ENCODE peak calls at places on chromosomes 1 and 21, in five cellular contexts. S, K, C, U and H are unnamed samples.

GRCh38 chr1:184049291-184049690 is 2.2 kb upstream of the TSEN15 start:
- DNase-seq in S (no peak), K (no peak), C (no peak), U (no peak), H (no peak)

GRCh38 chr1:108955111-108955510 is 8.2 kb downstream of the CLCC1 start:
- DNase-seq in S (no peak), K (no peak), C (no peak), U (no peak), H (no peak)

GRCh38 chr1:58246549-58246948 is 300.0 kb downstream of the OMA1 start:
- DNase-seq in S (no peak), K (no peak), C (no peak), U (no peak), H (no peak)

GRCh38 chr1:32215629-32216505 is 6.3 kb downstream of the TMEM234 start:
- DNase-seq in S (peak; percentile 83), K (no peak), C (peak; percentile 76), U (peak; percentile 61), H (peak; percentile 59)

GRCh38 chr1:115133440-115133839 is 44.1 kb upstream of the TSPAN2 start:
- DNase-seq in S (no peak), K (no peak), C (no peak), U (peak; percentile 14), H (no peak)

GRCh38 chr1:230191079-230191478 is 124.0 kb downstream of the GALNT2 start:
- DNase-seq in S (no peak), K (peak; percentile 93), C (no peak), U (no peak), H (no peak)

GRCh38 chr1:244347942-244348341 is 103.8 kb downstream of the ADSS2 start:
- DNase-seq in S (no peak), K (no peak), C (no peak), U (no peak), H (no peak)

GRCh38 chr1:40404670-40405462 is 31.3 kb downstream of the SMAP2 start:
- DNase-seq in S (peak; percentile 46), K (no peak), C (peak; percentile 39), U (peak; percentile 54), H (peak; percentile 45)

GRCh38 chr21:36461918-36462486 is 17.9 kb downstream of the CLDN14 start:
- DNase-seq in S (no peak), K (no peak), C (no peak), U (no peak), H (no peak)

GRCh38 chr1:26161408-26162219 is 2.7 kb downstream of the FAM110D start:
- DNase-seq in S (peak; percentile 85), K (no peak), C (no peak), U (peak; percentile 36), H (peak; percentile 24)

GRCh38 chr1:237012789-237013383 is 8.6 kb upstream of the MT1HL1 start:
- DNase-seq in S (no peak), K (peak; percentile 84), C (no peak), U (peak; percentile 74), H (no peak)

GRCh38 chr21:43775795-43776430 is at the start of gene CSTB:
- DNase-seq in S (peak; percentile 90), K (peak; percentile 90), C (peak; percentile 85), U (peak; percentile 65), H (peak; percentile 86)

GRCh38 chr1:173410133-173410793 is 66.9 kb upstream of the PRDX6 start:
- DNase-seq in S (no peak), K (no peak), C (peak; percentile 60), U (no peak), H (no peak)

GRCh38 chr21:35720065-35720810 is 340.1 kb downstream of the SETD4 start:
- DNase-seq in S (no peak), K (no peak), C (no peak), U (no peak), H (no peak)

GRCh38 chr1:207848234-207848633 is 62.7 kb downstream of the CD34 start:
- DNase-seq in S (no peak), K (peak; percentile 83), C (no peak), U (peak; percentile 90), H (no peak)

GRCh38 chr1:111723091-111723806 is 15.9 kb downstream of the INKA2 start:
- DNase-seq in S (no peak), K (no peak), C (no peak), U (no peak), H (no peak)

GRCh38 chr1:181391297-181391905 is 91.9 kb upstream of the CACNA1E start:
- DNase-seq in S (peak; percentile 29), K (no peak), C (no peak), U (no peak), H (no peak)
- TF ChIP-seq CTCF in S (peak; percentile 35), K (no peak), C (peak; percentile 4), U (no peak), H (no peak)

GRCh38 chr1:81801032-81801833 is 499 bp downstream of the ADGRL2 start:
- DNase-seq in S (peak; percentile 94), K (peak; percentile 93), C (no peak), U (peak; percentile 85), H (no peak)
- H3K27ac ChIP-seq in S (peak overlapping the region; percentile 97), K (peak overlapping the region; percentile 95), C (no peak overlapping the region), U (peak overlapping the region; percentile 83), H (no peak overlapping the region)

DNA sequence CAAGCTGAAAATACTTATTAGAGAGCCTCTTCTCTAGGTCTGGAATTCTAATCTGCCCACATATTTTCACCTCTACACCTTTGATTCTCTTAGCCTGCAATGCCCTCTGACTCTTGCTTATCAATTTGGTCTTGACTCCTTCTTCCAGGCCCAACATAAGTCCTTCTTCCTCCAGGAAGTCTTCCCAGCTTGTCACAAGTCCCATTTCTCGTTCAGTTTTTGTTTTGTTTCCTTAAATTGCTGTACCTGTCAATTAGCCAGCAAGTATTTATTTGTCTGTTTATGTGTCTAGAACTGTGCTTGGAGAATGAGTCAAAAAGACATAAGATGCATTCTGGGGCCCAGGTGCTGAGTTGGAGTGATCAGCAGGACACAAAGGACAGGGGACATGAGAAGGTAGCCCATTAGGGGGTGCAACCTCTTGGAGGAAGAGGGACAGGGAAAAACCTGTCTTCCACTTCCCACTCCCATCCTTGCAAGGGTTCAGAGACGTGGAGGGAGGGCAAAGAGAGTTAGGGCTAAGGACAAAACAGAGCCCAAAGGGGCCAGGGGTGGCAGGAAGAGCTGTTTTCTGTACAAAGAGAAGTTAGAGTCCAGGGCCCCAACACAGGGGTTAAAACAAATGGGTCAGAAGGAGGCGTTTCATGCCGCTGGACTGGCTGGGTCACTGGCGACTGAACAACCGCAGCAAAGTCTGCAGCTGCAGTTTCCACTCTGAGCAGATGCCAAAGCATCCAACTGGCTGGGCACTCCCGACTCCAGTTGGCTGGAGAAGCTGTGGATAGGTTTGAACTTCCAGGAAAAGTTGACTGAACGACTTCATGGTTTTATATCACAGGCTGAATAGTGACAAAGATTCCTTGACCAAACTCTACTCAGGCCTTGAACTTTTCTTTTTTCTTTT is 10.7 kb upstream of the CNR2 start:
- DNase-seq in S (no peak), K (no peak), C (no peak), U (no peak), H (no peak)
- H3K4me1 ChIP-seq in S (no peaks in the 10 kb centered on the region), K (peaks cover 20% of the 10 kb centered on the region), C (no peaks in the 10 kb centered on the region), U (peaks cover 21% of the 10 kb centered on the region), H (no peaks in the 10 kb centered on the region)

GRCh38 chr1:205271745-205272144 is 44.0 kb downstream of the TMCC2 start:
- DNase-seq in S (no peak), K (no peak), C (no peak), U (no peak), H (no peak)

GRCh38 chr1:205270764-205271163 is 43.0 kb downstream of the TMCC2 start:
- DNase-seq in S (no peak), K (no peak), C (no peak), U (peak; percentile 57), H (no peak)

GRCh38 chr1:205270271-205270670 is 42.5 kb downstream of the TMCC2 start:
- DNase-seq in S (no peak), K (no peak), C (no peak), U (no peak), H (no peak)

GRCh38 chr1:205272541-205272940 is 44.8 kb downstream of the TMCC2 start:
- DNase-seq in S (peak; percentile 46), K (no peak), C (no peak), U (no peak), H (no peak)

GRCh38 chr1:205271277-205271676 is 43.5 kb downstream of the TMCC2 start:
- DNase-seq in S (no peak), K (no peak), C (no peak), U (no peak), H (no peak)
- TF ChIP-seq CTCF in S (peak; percentile 20), K (no peak), C (no peak), U (peak; percentile 29), H (no peak)

DNA sequence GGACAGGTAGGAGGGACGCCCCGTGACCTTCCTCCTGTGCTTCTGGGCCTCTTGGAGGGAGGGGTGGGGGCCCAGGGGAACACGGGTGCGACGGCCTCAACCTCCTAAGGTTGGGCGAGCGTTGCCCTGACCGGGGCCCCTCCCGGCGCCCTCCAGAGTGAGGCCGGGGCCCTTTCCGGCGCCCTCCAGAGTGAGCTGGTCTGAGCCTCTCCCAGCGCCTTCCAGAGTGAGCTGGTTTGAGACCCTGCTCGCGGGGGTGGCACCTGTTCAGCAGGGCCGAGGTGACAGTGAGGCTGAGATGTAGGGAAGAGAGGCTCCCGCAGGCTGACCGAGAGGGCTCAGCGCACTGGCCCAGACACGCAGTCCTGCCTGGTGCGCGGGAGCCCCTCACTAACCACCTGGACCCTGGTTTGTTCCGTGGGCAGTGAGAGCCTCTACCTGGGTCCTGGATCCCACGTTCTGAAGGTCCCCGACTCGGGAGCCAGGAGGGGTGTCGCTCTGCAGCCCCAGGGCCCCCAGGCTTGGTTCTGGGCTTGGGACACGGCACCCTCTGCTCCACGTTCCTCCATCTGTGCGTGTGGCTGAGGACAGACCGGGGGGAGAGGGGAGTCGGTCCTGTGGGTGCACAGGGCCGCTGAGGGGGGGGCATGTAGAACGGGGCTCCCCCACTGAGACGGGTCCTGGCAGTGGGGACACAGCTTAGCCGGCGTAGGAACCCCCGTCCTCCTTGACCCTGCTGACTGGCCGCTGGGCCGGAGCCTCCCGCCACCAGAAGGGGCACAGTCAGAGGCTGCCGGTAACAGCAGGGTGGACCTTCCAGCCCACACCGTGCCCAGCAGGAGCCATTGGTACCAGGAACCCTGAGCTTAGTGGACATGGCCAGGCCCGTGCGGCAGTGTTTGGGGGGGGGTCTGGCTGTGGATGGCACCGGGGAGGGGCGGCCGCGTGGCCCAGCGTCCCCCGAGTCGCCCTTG is 1.5 kb downstream of the COL6A1 start:
- DNase-seq in S (peak; percentile 37), K (peak; percentile 76), C (no peak), U (no peak), H (no peak)
- H3K27ac ChIP-seq in S (no peak overlapping the region), K (peak overlapping the region; percentile 95), C (no peak overlapping the region), U (no peak overlapping the region), H (no peak overlapping the region)

GRCh38 chr1:182391362-182392044 is at the start of gene GLUL:
- DNase-seq in S (peak; percentile 98), K (peak; percentile 98), C (peak; percentile 92), U (peak; percentile 62), H (peak; percentile 48)

GRCh38 chr1:182391028-182391361 is 595 bp downstream of the GLUL start:
- DNase-seq in S (no peak), K (no peak), C (no peak), U (no peak), H (no peak)

GRCh38 chr1:182388392-182389134 is 3.0 kb downstream of the GLUL start:
- DNase-seq in S (peak; percentile 54), K (no peak), C (no peak), U (no peak), H (no peak)

GRCh38 chr1:182387566-182387965 is 4.0 kb downstream of the GLUL start:
- DNase-seq in S (no peak), K (no peak), C (no peak), U (no peak), H (no peak)

DNA sequence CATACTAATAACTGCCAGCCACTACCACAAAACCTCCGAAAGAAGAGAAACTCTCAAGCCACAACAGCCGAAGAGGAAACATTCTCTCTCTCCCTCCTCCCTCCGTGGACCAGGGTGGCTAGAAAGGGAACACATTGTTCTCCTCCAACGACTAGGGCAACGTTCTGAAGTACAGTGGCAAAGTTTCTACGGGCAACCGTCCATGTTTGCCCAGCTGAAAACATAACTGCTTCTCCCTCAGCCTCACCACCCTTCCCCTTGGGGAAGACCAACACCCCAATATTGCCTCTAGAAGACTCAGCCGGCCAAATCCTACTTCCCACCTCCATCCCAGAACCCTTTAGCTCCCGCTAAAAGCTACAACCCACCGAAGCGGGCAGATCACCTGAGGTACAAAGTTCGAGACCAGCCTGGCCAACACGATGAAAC is 2.0 kb downstream of the GLUL start:
- DNase-seq in S (peak; percentile 37), K (peak; percentile 78), C (peak; percentile 54), U (no peak), H (no peak)
- H3K4me1 ChIP-seq in S (peaks cover 41% of the 10 kb centered on the region), K (peaks cover 37% of the 10 kb centered on the region), C (peaks cover 52% of the 10 kb centered on the region), U (peaks cover 5% of the 10 kb centered on the region), H (peaks cover 13% of the 10 kb centered on the region)